ENCODE peak calls at places on chromosomes 11 and 22, in five cellular contexts. O is HCT116, S is K562, X is HepG2, B is H1. F is an unnamed sample.

GRCh38 chr22:28116261-28116673 is 197.2 kb upstream of the PITPNB start:
- DNase-seq in O (no peak), S (no peak), X (no peak), B (no peak), F (no peak)

GRCh38 chr22:41998361-41999261 is at the start of gene WBP2NL:
- DNase-seq in O (no peak), S (peak), X (no peak), B (no peak), F (peak)

GRCh38 chr11:28833670-28834069 is 725.5 kb downstream of the METTL15 start:
- DNase-seq in O (no peak), S (no peak), X (no peak), B (no peak), F (no peak)

GRCh38 chr11:36729765-36730164 is 131.7 kb upstream of the RAG2 start:
- DNase-seq in O (no peak), S (no peak), X (no peak), B (no peak), F (no peak)

GRCh38 chr11:72840780-72841179 is 26.6 kb downstream of the ATG16L2 start:
- DNase-seq in O (no peak), S (no peak), X (no peak), B (no peak), F (no peak)

GRCh38 chr22:24871611-24872205 is 65.7 kb downstream of the SGSM1 start:
- DNase-seq in O (no peak), S (peak), X (no peak), B (no peak), F (no peak)

GRCh38 chr22:21020802-21021429 is 6.0 kb downstream of the P2RX6 start:
- DNase-seq in O (no peak), S (peak), X (no peak), B (no peak), F (no peak)

GRCh38 chr11:132670921-132671675 is 861.2 kb downstream of the OPCML start:
- DNase-seq in O (no peak), S (no peak), X (no peak), B (no peak), F (no peak)

GRCh38 chr11:117315285-117316196 is 515 bp downstream of the BACE1 start:
- DNase-seq in O (no peak), S (no peak), X (no peak), B (no peak), F (no peak)

GRCh38 chr11:32053151-32053550 is 37.7 kb upstream of the RCN1 start:
- DNase-seq in O (no peak), S (no peak), X (no peak), B (no peak), F (no peak)

GRCh38 chr22:31754813-31755212 is 994 bp downstream of the DEPDC5 start:
- DNase-seq in O (no peak), S (no peak), X (peak), B (no peak), F (no peak)

GRCh38 chr11:62169448-62169847 is 20.6 kb upstream of the SCGB1D1 start:
- DNase-seq in O (no peak), S (no peak), X (no peak), B (no peak), F (no peak)

GRCh38 chr22:23847991-23848864 is 9.4 kb upstream of the DERL3 start:
- DNase-seq in O (no peak), S (no peak), X (no peak), B (no peak), F (no peak)

DNA sequence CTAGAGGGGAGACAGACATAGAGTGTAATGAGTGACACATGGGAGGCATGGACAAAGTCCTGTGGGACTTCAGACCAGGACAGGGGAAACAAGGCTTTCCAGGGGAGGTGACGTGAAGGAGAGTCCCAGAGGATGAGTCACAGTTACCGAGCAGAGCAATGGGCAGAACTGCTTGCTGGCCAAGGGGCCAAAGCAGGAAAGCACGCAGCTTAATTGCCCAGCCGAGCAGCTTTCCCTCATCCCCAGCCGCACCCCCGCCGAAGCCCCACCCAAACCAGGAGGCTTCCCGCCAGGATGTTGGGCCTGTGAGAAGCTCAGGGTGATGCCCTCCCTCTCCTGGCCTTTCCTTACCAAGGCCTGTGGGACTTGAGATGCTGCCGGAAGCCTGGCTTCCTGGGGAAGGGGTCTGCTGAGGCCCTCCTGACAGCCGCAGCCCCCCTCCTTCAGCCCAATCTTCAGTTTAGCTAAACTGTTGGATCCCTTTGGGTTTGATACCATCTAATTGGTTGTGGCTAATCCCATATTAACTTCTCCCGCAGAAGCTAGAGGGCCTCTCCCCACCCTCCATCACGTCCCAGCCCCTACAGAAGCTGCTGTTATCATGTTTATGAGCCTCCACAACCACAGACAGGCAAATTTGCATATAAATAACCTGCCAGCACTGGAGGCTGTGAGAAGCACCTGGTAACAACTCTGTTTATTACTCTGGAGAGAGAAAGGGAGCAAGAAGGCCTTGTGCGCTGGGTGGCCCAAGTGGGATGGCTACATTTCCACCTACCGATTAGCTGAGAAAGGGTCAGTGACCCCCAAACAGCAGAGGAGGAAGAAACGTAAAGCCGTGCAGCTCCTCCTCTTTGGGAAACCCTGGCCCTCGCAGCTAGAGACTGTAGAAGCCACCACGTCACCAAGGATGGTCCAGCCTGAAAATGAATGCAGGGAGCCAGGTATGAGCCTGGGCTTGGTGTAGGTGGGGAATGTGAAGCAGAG is 80.0 kb downstream of the TRIM29 start:
- DNase-seq in O (peak), S (no peak), X (peak), B (peak), F (peak)
- TF ChIP-seq ZNF274 in O (no peak), S (no peak), X (no peak), B (no peak), F (no peak)

GRCh38 chr11:44632466-44633123 is 67.1 kb downstream of the CD82 start:
- DNase-seq in O (peak), S (peak), X (peak), B (no peak), F (no peak)
- TF ChIP-seq ZNF274 in O (no peak), S (no peak), X (no peak), B (no peak), F (no peak)

DNA sequence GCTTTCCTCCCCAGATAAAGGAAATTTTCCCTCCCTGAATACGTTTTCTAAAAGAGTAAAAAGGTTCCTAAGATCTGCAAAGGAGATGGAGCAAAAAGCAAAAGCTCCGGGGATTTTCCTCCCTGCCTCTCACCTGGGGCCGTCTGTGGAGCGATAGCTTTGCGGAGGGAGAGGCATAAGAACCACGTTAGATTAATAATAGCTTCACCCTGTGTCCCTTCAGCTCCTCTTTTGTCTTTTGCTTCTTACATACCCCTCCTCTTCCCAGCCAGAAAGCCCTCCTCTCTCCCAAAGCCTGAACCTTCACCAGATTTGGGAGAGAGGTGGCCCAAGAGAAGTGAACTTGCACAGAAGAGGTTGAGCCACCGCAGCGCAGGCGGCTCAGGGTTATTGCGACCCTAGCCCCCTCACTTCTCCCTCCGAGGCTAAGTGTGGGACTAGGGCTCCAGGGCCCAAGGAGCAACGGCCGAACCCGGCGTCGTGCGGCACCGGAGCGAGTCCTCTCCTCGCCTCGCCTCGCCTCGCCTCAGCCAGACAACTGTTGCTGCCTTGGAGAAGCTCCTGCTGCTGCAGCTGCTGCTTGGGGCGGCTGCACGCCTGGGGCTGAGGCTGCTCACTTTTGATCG is 97.6 kb upstream of the HSD17B12 start:
- DNase-seq in O (no peak), S (no peak), X (no peak), B (no peak), F (no peak)
- TF ChIP-seq ZNF274 in O (no peak), S (no peak), X (no peak), B (no peak), F (no peak)

GRCh38 chr11:33307984-33308383 is 50.8 kb downstream of the HIPK3 start:
- DNase-seq in O (no peak), S (no peak), X (no peak), B (no peak), F (no peak)

GRCh38 chr11:33315822-33316221 is 58.6 kb downstream of the HIPK3 start:
- DNase-seq in O (no peak), S (no peak), X (no peak), B (no peak), F (no peak)

GRCh38 chr11:33311680-33312079 is 54.5 kb downstream of the HIPK3 start:
- DNase-seq in O (no peak), S (no peak), X (no peak), B (no peak), F (no peak)

GRCh38 chr11:33309118-33309517 is 51.9 kb downstream of the HIPK3 start:
- DNase-seq in O (no peak), S (no peak), X (no peak), B (no peak), F (no peak)

DNA sequence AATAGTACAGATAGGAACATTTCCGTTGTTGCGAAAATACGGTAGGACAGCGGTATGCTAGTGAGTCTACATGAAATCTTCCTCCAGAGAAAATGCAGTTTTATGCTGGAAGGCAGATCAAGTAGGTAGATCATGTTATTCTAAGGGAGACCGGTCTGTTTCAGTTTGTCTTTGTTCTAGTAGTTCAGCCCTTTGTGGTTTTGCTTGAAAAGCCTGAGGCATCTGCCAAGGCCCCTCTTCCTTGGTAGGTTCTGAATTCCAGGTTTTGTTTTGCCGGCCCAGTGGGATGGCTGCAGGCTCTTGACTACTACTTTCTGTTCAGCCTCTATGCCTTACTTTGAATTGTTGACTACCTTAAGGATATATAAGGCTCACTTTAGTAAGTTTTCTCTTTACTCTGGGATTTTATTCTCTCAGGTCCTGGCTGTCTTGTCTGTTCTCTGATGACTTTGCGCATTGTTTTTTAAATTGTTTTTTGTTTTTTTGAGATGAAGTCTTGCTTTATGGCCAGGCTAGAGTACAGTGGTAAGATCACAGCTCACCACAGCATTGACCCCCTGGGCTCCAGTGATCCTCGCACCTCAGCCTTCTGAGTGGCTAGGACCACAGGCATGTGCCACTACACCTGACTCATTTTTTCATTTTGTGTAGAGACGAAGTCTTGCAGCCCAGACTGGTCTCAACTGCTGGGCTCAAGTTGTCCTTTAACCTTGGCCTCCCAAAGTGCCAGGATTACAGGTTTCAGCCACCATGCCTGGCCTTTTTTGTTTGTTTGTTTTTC is 53.7 kb downstream of the HIPK3 start:
- DNase-seq in O (no peak), S (no peak), X (no peak), B (peak), F (peak)
- TF ChIP-seq ZNF274 in O (no peak), S (no peak), X (no peak), B (no peak), F (no peak)

DNA sequence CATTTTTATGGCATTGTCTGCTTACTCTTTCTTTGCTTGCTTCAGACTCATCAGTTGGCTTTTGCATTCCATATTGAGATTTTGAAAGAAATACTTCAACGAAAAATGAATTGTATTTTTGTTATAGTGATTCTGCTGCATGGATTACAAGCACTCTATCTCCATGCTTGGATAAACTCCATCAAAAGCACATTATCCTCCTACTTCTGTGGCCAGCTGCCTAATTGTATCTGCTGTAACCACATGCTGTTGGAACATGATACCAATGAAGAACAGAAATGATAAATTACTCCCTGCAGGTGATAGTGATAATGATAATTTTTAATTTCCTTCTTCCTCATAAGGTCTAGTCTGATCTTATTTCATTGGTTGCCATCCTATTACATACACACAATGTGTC is 100.8 kb downstream of the PRMT3 start:
- DNase-seq in O (no peak), S (peak), X (no peak), B (no peak), F (no peak)
- TF ChIP-seq ZNF274 in O (no peak), S (no peak), X (no peak), B (no peak), F (no peak)

GRCh38 chr11:35173011-35173511 is 34.1 kb downstream of the CD44 start:
- DNase-seq in O (no peak), S (no peak), X (peak), B (no peak), F (no peak)
- TF ChIP-seq ZNF274 in O (no peak), S (no peak), X (no peak), B (no peak), F (no peak)

DNA sequence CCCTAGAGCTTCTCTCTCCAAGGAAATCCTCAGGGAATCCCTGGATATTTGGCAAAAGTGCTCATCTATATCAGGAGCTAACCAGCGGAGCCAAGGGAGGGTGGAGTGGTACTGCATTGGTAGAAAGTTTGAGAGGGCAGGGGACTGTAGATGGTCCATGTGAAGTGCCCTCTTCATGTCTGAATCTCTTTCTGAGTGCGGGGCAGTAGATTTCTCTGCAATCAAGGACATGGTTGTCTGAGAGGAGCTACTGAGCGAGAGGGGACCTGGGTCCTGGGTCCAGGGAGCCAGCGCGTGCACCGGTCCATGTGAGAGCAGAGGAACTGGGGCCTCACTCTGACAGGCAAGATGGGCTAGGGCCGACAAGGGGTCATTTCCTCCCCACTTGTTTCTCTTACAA is 716 bp downstream of the DIXDC1 start:
- DNase-seq in O (no peak), S (no peak), X (no peak), B (no peak), F (no peak)
- TF ChIP-seq ZNF274 in O (no peak), S (no peak), X (no peak), B (no peak), F (no peak)

GRCh38 chr11:95647805-95648379 is 141.7 kb downstream of the FAM76B start:
- DNase-seq in O (no peak), S (no peak), X (no peak), B (no peak), F (no peak)

GRCh38 chr11:95647355-95647754 is 142.2 kb downstream of the FAM76B start:
- DNase-seq in O (no peak), S (no peak), X (no peak), B (no peak), F (no peak)

GRCh38 chr11:95653099-95653498 is 136.5 kb downstream of the FAM76B start:
- DNase-seq in O (no peak), S (no peak), X (no peak), B (no peak), F (no peak)

GRCh38 chr11:95652002-95652472 is 137.5 kb downstream of the FAM76B start:
- DNase-seq in O (no peak), S (peak), X (no peak), B (no peak), F (no peak)

DNA sequence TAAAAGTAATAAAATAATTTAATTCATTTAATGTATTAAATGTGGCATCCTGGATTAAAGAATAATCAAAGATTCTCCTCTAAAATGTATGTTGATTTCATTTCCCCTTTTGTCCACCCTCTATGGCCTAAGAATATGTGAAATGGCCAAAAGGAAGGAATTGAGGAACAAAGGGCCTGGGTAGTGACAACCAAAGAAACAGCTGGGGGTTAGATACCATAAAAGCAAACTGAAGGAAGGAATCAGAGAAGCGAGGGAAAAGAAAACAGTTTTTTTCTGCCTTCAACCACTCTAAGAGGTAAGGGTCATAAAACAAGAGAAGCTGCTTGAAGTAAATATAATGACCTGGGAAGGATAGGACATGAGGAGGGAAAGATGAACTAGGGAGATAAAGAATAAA is 139.3 kb downstream of the FAM76B start:
- DNase-seq in O (no peak), S (no peak), X (no peak), B (no peak), F (no peak)
- TF ChIP-seq ZNF274 in O (no peak), S (no peak), X (no peak), B (no peak), F (no peak)

GRCh38 chr11:30916764-30917163 is 330.6 kb upstream of the MPPED2 start:
- DNase-seq in O (no peak), S (no peak), X (no peak), B (no peak), F (no peak)

GRCh38 chr11:30911247-30911646 is 325.1 kb upstream of the MPPED2 start:
- DNase-seq in O (no peak), S (no peak), X (no peak), B (no peak), F (no peak)

GRCh38 chr11:30919389-30920172 is 333.4 kb upstream of the MPPED2 start:
- DNase-seq in O (no peak), S (no peak), X (no peak), B (no peak), F (no peak)

GRCh38 chr11:30917859-30918478 is 331.8 kb upstream of the MPPED2 start:
- DNase-seq in O (peak), S (peak), X (peak), B (no peak), F (peak)

DNA sequence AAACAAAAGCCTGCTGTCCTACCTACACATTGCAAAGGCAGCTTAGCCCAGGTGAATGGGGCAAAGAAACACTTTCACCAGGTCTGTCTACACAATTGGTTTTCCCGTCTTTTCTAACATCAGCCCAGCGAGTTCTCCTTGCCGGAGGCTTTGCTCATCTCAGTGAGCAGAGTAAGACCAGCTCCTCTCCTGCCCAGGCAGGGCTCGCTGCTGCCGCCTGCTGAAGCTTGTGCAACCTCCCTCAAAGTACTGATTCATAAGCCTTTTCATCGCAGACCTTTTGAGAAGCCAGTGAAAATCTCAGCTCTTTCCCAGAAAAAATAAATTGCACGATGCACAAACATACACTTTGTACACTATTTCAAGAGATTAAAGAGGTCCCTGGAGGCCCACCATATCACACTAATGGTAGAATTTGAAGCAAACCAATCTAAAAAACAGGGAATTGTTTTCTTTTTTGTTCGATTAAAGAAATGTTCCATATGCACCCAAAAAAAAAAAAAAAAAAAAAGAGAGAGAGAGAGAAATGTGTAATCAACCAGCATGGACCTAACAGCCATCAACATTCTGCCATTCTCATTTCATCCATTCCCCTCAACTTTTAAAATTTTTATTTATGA is 328.1 kb upstream of the MPPED2 start:
- DNase-seq in O (peak), S (peak), X (peak), B (peak), F (peak)
- TF ChIP-seq ZNF274 in O (no peak), S (no peak), X (no peak), B (no peak), F (no peak)

F was measured in NT2/D1.